ENCODE peak calls at places on chromosomes 16 and 17, in nine cellular contexts. One of them, this sample, is unnamed.

GRCh38 chr17:44769647-44770084 is 10.9 kb downstream of the ADAM11 start:
- DNase-seq in activated CD8-positive, alpha-beta memory T cell treated with anti-CD3 and anti-CD28 coated beads for 24 hours: no peak
- DNase-seq in activated naive CD8-positive, alpha-beta T cell treated with anti-CD3 and anti-CD28 coated beads, Interleukin-2, amount 50 U/mL, for 24 hours: no peak
- DNase-seq in Caki2: no peak
- DNase-seq in cerebellum: no peak
- DNase-seq in progenitor cell of endocrine pancreas: no peak
- DNase-seq in RCC 7860: no peak
- DNase-seq in NCI-H1048: no peak
- DNase-seq in HCT116: no peak
- DNase-seq in this sample: no peak

GRCh38 chr16:66927918-66928649 is 2.7 kb upstream of the RRAD start:
- DNase-seq in progenitor cell of endocrine pancreas: no peak
- DNase-seq in activated naive CD8-positive, alpha-beta T cell treated with anti-CD3 and anti-CD28 coated beads, Interleukin-2, amount 50 U/mL, for 24 hours: peak
- DNase-seq in HCT116: no peak
- DNase-seq in Caki2: peak
- DNase-seq in NCI-H1048: no peak
- DNase-seq in activated CD8-positive, alpha-beta memory T cell treated with anti-CD3 and anti-CD28 coated beads for 24 hours: no peak
- DNase-seq in RCC 7860: peak
- DNase-seq in cerebellum: peak
- DNase-seq in this sample: no peak

GRCh38 chr17:59783221-59784016 is 76.0 kb downstream of the VMP1 start:
- DNase-seq in activated CD8-positive, alpha-beta memory T cell treated with anti-CD3 and anti-CD28 coated beads for 24 hours: no peak
- DNase-seq in NCI-H1048: no peak
- DNase-seq in Caki2: peak
- DNase-seq in cerebellum: no peak
- DNase-seq in HCT116: peak
- DNase-seq in RCC 7860: peak
- DNase-seq in progenitor cell of endocrine pancreas: no peak
- DNase-seq in activated naive CD8-positive, alpha-beta T cell treated with anti-CD3 and anti-CD28 coated beads, Interleukin-2, amount 50 U/mL, for 24 hours: no peak
- DNase-seq in this sample: no peak

GRCh38 chr16:86669937-86670772 is 91.8 kb downstream of the FOXL1 start:
- DNase-seq in RCC 7860: no peak
- DNase-seq in HCT116: no peak
- DNase-seq in progenitor cell of endocrine pancreas: no peak
- DNase-seq in activated CD8-positive, alpha-beta memory T cell treated with anti-CD3 and anti-CD28 coated beads for 24 hours: no peak
- DNase-seq in NCI-H1048: no peak
- DNase-seq in Caki2: no peak
- DNase-seq in cerebellum: no peak
- DNase-seq in activated naive CD8-positive, alpha-beta T cell treated with anti-CD3 and anti-CD28 coated beads, Interleukin-2, amount 50 U/mL, for 24 hours: no peak
- DNase-seq in this sample: no peak

GRCh38 chr16:9090101-9090959 is 1.1 kb upstream of the HAPSTR1 start:
- DNase-seq in HCT116: no peak
- DNase-seq in RCC 7860: no peak
- DNase-seq in cerebellum: peak
- DNase-seq in activated CD8-positive, alpha-beta memory T cell treated with anti-CD3 and anti-CD28 coated beads for 24 hours: peak
- DNase-seq in activated naive CD8-positive, alpha-beta T cell treated with anti-CD3 and anti-CD28 coated beads, Interleukin-2, amount 50 U/mL, for 24 hours: peak
- DNase-seq in progenitor cell of endocrine pancreas: peak
- DNase-seq in Caki2: no peak
- DNase-seq in NCI-H1048: no peak
- DNase-seq in this sample: no peak

GRCh38 chr17:46154151-46154816 is 38.9 kb downstream of the KANSL1 start:
- DNase-seq in activated CD8-positive, alpha-beta memory T cell treated with anti-CD3 and anti-CD28 coated beads for 24 hours: no peak
- DNase-seq in RCC 7860: no peak
- DNase-seq in progenitor cell of endocrine pancreas: no peak
- DNase-seq in HCT116: no peak
- DNase-seq in NCI-H1048: no peak
- DNase-seq in Caki2: no peak
- DNase-seq in activated naive CD8-positive, alpha-beta T cell treated with anti-CD3 and anti-CD28 coated beads, Interleukin-2, amount 50 U/mL, for 24 hours: peak
- DNase-seq in cerebellum: no peak
- DNase-seq in this sample: no peak

GRCh38 chr16:89190150-89190958 is 10.0 kb downstream of the SLC22A31 start:
- DNase-seq in progenitor cell of endocrine pancreas: peak
- DNase-seq in HCT116: no peak
- DNase-seq in RCC 7860: no peak
- DNase-seq in Caki2: no peak
- DNase-seq in activated CD8-positive, alpha-beta memory T cell treated with anti-CD3 and anti-CD28 coated beads for 24 hours: no peak
- DNase-seq in cerebellum: no peak
- DNase-seq in NCI-H1048: no peak
- DNase-seq in activated naive CD8-positive, alpha-beta T cell treated with anti-CD3 and anti-CD28 coated beads, Interleukin-2, amount 50 U/mL, for 24 hours: no peak
- DNase-seq in this sample: no peak

GRCh38 chr17:42311240-42312034 is 23.1 kb downstream of the STAT5A start:
- DNase-seq in NCI-H1048: no peak
- DNase-seq in progenitor cell of endocrine pancreas: no peak
- DNase-seq in Caki2: no peak
- DNase-seq in activated CD8-positive, alpha-beta memory T cell treated with anti-CD3 and anti-CD28 coated beads for 24 hours: no peak
- DNase-seq in activated naive CD8-positive, alpha-beta T cell treated with anti-CD3 and anti-CD28 coated beads, Interleukin-2, amount 50 U/mL, for 24 hours: no peak
- DNase-seq in cerebellum: no peak
- DNase-seq in RCC 7860: no peak
- DNase-seq in HCT116: no peak
- DNase-seq in this sample: no peak

GRCh38 chr16:77223184-77223583 is 24.0 kb downstream of the SYCE1L start:
- DNase-seq in Caki2: no peak
- DNase-seq in HCT116: no peak
- DNase-seq in progenitor cell of endocrine pancreas: no peak
- DNase-seq in activated naive CD8-positive, alpha-beta T cell treated with anti-CD3 and anti-CD28 coated beads, Interleukin-2, amount 50 U/mL, for 24 hours: peak
- DNase-seq in cerebellum: no peak
- DNase-seq in NCI-H1048: no peak
- DNase-seq in RCC 7860: no peak
- DNase-seq in activated CD8-positive, alpha-beta memory T cell treated with anti-CD3 and anti-CD28 coated beads for 24 hours: no peak
- DNase-seq in this sample: no peak

GRCh38 chr17:79188048-79188447 is 113.4 kb downstream of the ENGASE start:
- DNase-seq in Caki2: peak
- DNase-seq in RCC 7860: peak
- DNase-seq in activated CD8-positive, alpha-beta memory T cell treated with anti-CD3 and anti-CD28 coated beads for 24 hours: no peak
- DNase-seq in HCT116: peak
- DNase-seq in NCI-H1048: no peak
- DNase-seq in progenitor cell of endocrine pancreas: peak
- DNase-seq in activated naive CD8-positive, alpha-beta T cell treated with anti-CD3 and anti-CD28 coated beads, Interleukin-2, amount 50 U/mL, for 24 hours: peak
- DNase-seq in cerebellum: peak
- DNase-seq in this sample: peak

GRCh38 chr17:67810464-67810863 is 14.8 kb upstream of the BPTF start:
- DNase-seq in activated CD8-positive, alpha-beta memory T cell treated with anti-CD3 and anti-CD28 coated beads for 24 hours: no peak
- DNase-seq in HCT116: no peak
- DNase-seq in activated naive CD8-positive, alpha-beta T cell treated with anti-CD3 and anti-CD28 coated beads, Interleukin-2, amount 50 U/mL, for 24 hours: no peak
- DNase-seq in RCC 7860: no peak
- DNase-seq in cerebellum: no peak
- DNase-seq in progenitor cell of endocrine pancreas: no peak
- DNase-seq in Caki2: no peak
- DNase-seq in NCI-H1048: no peak
- DNase-seq in this sample: no peak

GRCh38 chr17:62614142-62614541 is 13.3 kb upstream of the MRC2 start:
- DNase-seq in RCC 7860: peak
- DNase-seq in HCT116: no peak
- DNase-seq in progenitor cell of endocrine pancreas: no peak
- DNase-seq in activated naive CD8-positive, alpha-beta T cell treated with anti-CD3 and anti-CD28 coated beads, Interleukin-2, amount 50 U/mL, for 24 hours: no peak
- DNase-seq in cerebellum: no peak
- DNase-seq in NCI-H1048: no peak
- DNase-seq in Caki2: no peak
- DNase-seq in activated CD8-positive, alpha-beta memory T cell treated with anti-CD3 and anti-CD28 coated beads for 24 hours: no peak
- DNase-seq in this sample: no peak

GRCh38 chr17:6558932-6559752 is 2.8 kb upstream of the PITPNM3 start:
- DNase-seq in NCI-H1048: no peak
- DNase-seq in activated CD8-positive, alpha-beta memory T cell treated with anti-CD3 and anti-CD28 coated beads for 24 hours: no peak
- DNase-seq in Caki2: no peak
- DNase-seq in RCC 7860: no peak
- DNase-seq in activated naive CD8-positive, alpha-beta T cell treated with anti-CD3 and anti-CD28 coated beads, Interleukin-2, amount 50 U/mL, for 24 hours: no peak
- DNase-seq in progenitor cell of endocrine pancreas: no peak
- DNase-seq in cerebellum: peak
- DNase-seq in HCT116: no peak
- DNase-seq in this sample: no peak

This sample was measured in NCI-H187.